ENCODE peak calls at places on chromosomes 6 and 20, in nine cellular contexts. One of them, this sample, is unnamed.

GRCh38 chr6:30683980-30684338 is 2.5 kb downstream of the PPP1R18 start:
- DNase-seq in prostate gland: no peak
- DNase-seq in activated CD8-positive, alpha-beta memory T cell treated with anti-CD3 and anti-CD28 coated beads for 1 hour: no peak
- DNase-seq in AG04450: no peak
- DNase-seq in EL: peak
- DNase-seq in mucosa of gallbladder: no peak
- DNase-seq in fibroblast of lung: no peak
- DNase-seq in cardiac fibroblast: no peak
- DNase-seq in stomach: no peak
- DNase-seq in this sample: no peak

GRCh38 chr20:11445891-11446290 is 471.8 kb upstream of the BTBD3 start:
- DNase-seq in prostate gland: no peak
- DNase-seq in activated CD8-positive, alpha-beta memory T cell treated with anti-CD3 and anti-CD28 coated beads for 1 hour: no peak
- DNase-seq in AG04450: no peak
- DNase-seq in EL: peak
- DNase-seq in mucosa of gallbladder: no peak
- DNase-seq in fibroblast of lung: no peak
- DNase-seq in cardiac fibroblast: peak
- DNase-seq in stomach: no peak
- DNase-seq in this sample: no peak

GRCh38 chr6:26389349-26389799 is 6.5 kb downstream of the BTN2A2 start:
- DNase-seq in prostate gland: no peak
- DNase-seq in activated CD8-positive, alpha-beta memory T cell treated with anti-CD3 and anti-CD28 coated beads for 1 hour: no peak
- DNase-seq in AG04450: no peak
- DNase-seq in EL: peak
- DNase-seq in mucosa of gallbladder: no peak
- DNase-seq in fibroblast of lung: no peak
- DNase-seq in cardiac fibroblast: peak
- DNase-seq in stomach: no peak
- DNase-seq in this sample: no peak

GRCh38 chr20:37262516-37262915 is 902 bp upstream of the GHRH start:
- DNase-seq in prostate gland: no peak
- DNase-seq in activated CD8-positive, alpha-beta memory T cell treated with anti-CD3 and anti-CD28 coated beads for 1 hour: no peak
- DNase-seq in AG04450: no peak
- DNase-seq in EL: no peak
- DNase-seq in mucosa of gallbladder: no peak
- DNase-seq in fibroblast of lung: no peak
- DNase-seq in cardiac fibroblast: no peak
- DNase-seq in stomach: no peak
- DNase-seq in this sample: no peak

GRCh38 chr20:62770916-62771315 is 25.4 kb upstream of the MRGBP start:
- DNase-seq in prostate gland: no peak
- DNase-seq in activated CD8-positive, alpha-beta memory T cell treated with anti-CD3 and anti-CD28 coated beads for 1 hour: no peak
- DNase-seq in AG04450: no peak
- DNase-seq in EL: no peak
- DNase-seq in mucosa of gallbladder: no peak
- DNase-seq in fibroblast of lung: no peak
- DNase-seq in cardiac fibroblast: no peak
- DNase-seq in stomach: no peak
- DNase-seq in this sample: no peak

GRCh38 chr6:136524936-136525413 is 25.2 kb downstream of the MAP7 start:
- DNase-seq in prostate gland: no peak
- DNase-seq in activated CD8-positive, alpha-beta memory T cell treated with anti-CD3 and anti-CD28 coated beads for 1 hour: no peak
- DNase-seq in AG04450: no peak
- DNase-seq in EL: no peak
- DNase-seq in mucosa of gallbladder: no peak
- DNase-seq in fibroblast of lung: no peak
- DNase-seq in cardiac fibroblast: no peak
- DNase-seq in stomach: no peak
- DNase-seq in this sample: no peak

GRCh38 chr6:160398674-160399271 is 50.6 kb downstream of the SLC22A3 start:
- DNase-seq in prostate gland: no peak
- DNase-seq in activated CD8-positive, alpha-beta memory T cell treated with anti-CD3 and anti-CD28 coated beads for 1 hour: no peak
- DNase-seq in AG04450: no peak
- DNase-seq in EL: no peak
- DNase-seq in mucosa of gallbladder: no peak
- DNase-seq in fibroblast of lung: peak
- DNase-seq in cardiac fibroblast: peak
- DNase-seq in stomach: no peak
- DNase-seq in this sample: no peak

GRCh38 chr20:37323985-37324384 is 22.0 kb upstream of the SRC start:
- DNase-seq in prostate gland: no peak
- DNase-seq in activated CD8-positive, alpha-beta memory T cell treated with anti-CD3 and anti-CD28 coated beads for 1 hour: no peak
- DNase-seq in AG04450: peak
- DNase-seq in EL: peak
- DNase-seq in mucosa of gallbladder: no peak
- DNase-seq in fibroblast of lung: peak
- DNase-seq in cardiac fibroblast: peak
- DNase-seq in stomach: no peak
- DNase-seq in this sample: peak

GRCh38 chr6:131635384-131636340 is 1.4 kb upstream of the ENPP3 start:
- DNase-seq in prostate gland: no peak
- DNase-seq in activated CD8-positive, alpha-beta memory T cell treated with anti-CD3 and anti-CD28 coated beads for 1 hour: no peak
- DNase-seq in AG04450: no peak
- DNase-seq in EL: no peak
- DNase-seq in mucosa of gallbladder: no peak
- DNase-seq in fibroblast of lung: no peak
- DNase-seq in cardiac fibroblast: no peak
- DNase-seq in stomach: no peak
- DNase-seq in this sample: no peak

GRCh38 chr20:58706150-58706892 is 13.7 kb downstream of the NPEPL1 start:
- DNase-seq in prostate gland: no peak
- DNase-seq in activated CD8-positive, alpha-beta memory T cell treated with anti-CD3 and anti-CD28 coated beads for 1 hour: no peak
- DNase-seq in AG04450: no peak
- DNase-seq in EL: no peak
- DNase-seq in mucosa of gallbladder: peak
- DNase-seq in fibroblast of lung: no peak
- DNase-seq in cardiac fibroblast: no peak
- DNase-seq in stomach: no peak
- DNase-seq in this sample: no peak

GRCh38 chr6:26199057-26199772 is 112.0 kb downstream of the HFE start:
- DNase-seq in prostate gland: peak
- DNase-seq in activated CD8-positive, alpha-beta memory T cell treated with anti-CD3 and anti-CD28 coated beads for 1 hour: no peak
- DNase-seq in AG04450: peak
- DNase-seq in EL: peak
- DNase-seq in mucosa of gallbladder: peak
- DNase-seq in fibroblast of lung: peak
- DNase-seq in cardiac fibroblast: peak
- DNase-seq in stomach: peak
- DNase-seq in this sample: peak

GRCh38 chr6:75368151-75368779 is 83.7 kb upstream of the TMEM30A start:
- DNase-seq in prostate gland: no peak
- DNase-seq in activated CD8-positive, alpha-beta memory T cell treated with anti-CD3 and anti-CD28 coated beads for 1 hour: no peak
- DNase-seq in AG04450: no peak
- DNase-seq in EL: peak
- DNase-seq in mucosa of gallbladder: no peak
- DNase-seq in fibroblast of lung: no peak
- DNase-seq in cardiac fibroblast: peak
- DNase-seq in stomach: peak
- DNase-seq in this sample: no peak

GRCh38 chr6:7238526-7238899 is 74.5 kb downstream of the SSR1 start:
- DNase-seq in prostate gland: no peak
- DNase-seq in activated CD8-positive, alpha-beta memory T cell treated with anti-CD3 and anti-CD28 coated beads for 1 hour: no peak
- DNase-seq in AG04450: no peak
- DNase-seq in EL: no peak
- DNase-seq in mucosa of gallbladder: no peak
- DNase-seq in fibroblast of lung: no peak
- DNase-seq in cardiac fibroblast: no peak
- DNase-seq in stomach: no peak
- DNase-seq in this sample: no peak

GRCh38 chr6:52310932-52311331 is 26.4 kb upstream of the MCM3 start:
- DNase-seq in prostate gland: no peak
- DNase-seq in activated CD8-positive, alpha-beta memory T cell treated with anti-CD3 and anti-CD28 coated beads for 1 hour: no peak
- DNase-seq in AG04450: no peak
- DNase-seq in EL: no peak
- DNase-seq in mucosa of gallbladder: no peak
- DNase-seq in fibroblast of lung: no peak
- DNase-seq in cardiac fibroblast: no peak
- DNase-seq in stomach: no peak
- DNase-seq in this sample: no peak

GRCh38 chr6:137657351-137657911 is 163.2 kb upstream of the OLIG3 start:
- DNase-seq in prostate gland: no peak
- DNase-seq in activated CD8-positive, alpha-beta memory T cell treated with anti-CD3 and anti-CD28 coated beads for 1 hour: no peak
- DNase-seq in AG04450: no peak
- DNase-seq in EL: no peak
- DNase-seq in mucosa of gallbladder: no peak
- DNase-seq in fibroblast of lung: no peak
- DNase-seq in cardiac fibroblast: no peak
- DNase-seq in stomach: no peak
- DNase-seq in this sample: no peak

GRCh38 chr6:100456178-100456880 is 8.4 kb downstream of the SIM1 start:
- DNase-seq in prostate gland: no peak
- DNase-seq in activated CD8-positive, alpha-beta memory T cell treated with anti-CD3 and anti-CD28 coated beads for 1 hour: no peak
- DNase-seq in AG04450: no peak
- DNase-seq in EL: peak
- DNase-seq in mucosa of gallbladder: no peak
- DNase-seq in fibroblast of lung: no peak
- DNase-seq in cardiac fibroblast: peak
- DNase-seq in stomach: no peak
- DNase-seq in this sample: no peak

GRCh38 chr6:161169060-161169459 is 104.8 kb downstream of the AGPAT4 start:
- DNase-seq in prostate gland: no peak
- DNase-seq in activated CD8-positive, alpha-beta memory T cell treated with anti-CD3 and anti-CD28 coated beads for 1 hour: no peak
- DNase-seq in AG04450: no peak
- DNase-seq in EL: no peak
- DNase-seq in mucosa of gallbladder: no peak
- DNase-seq in fibroblast of lung: peak
- DNase-seq in cardiac fibroblast: no peak
- DNase-seq in stomach: no peak
- DNase-seq in this sample: no peak

GRCh38 chr6:159232106-159232645 is 63.0 kb downstream of the FNDC1 start:
- DNase-seq in prostate gland: no peak
- DNase-seq in activated CD8-positive, alpha-beta memory T cell treated with anti-CD3 and anti-CD28 coated beads for 1 hour: no peak
- DNase-seq in AG04450: no peak
- DNase-seq in EL: no peak
- DNase-seq in mucosa of gallbladder: no peak
- DNase-seq in fibroblast of lung: no peak
- DNase-seq in cardiac fibroblast: no peak
- DNase-seq in stomach: no peak
- DNase-seq in this sample: no peak

GRCh38 chr6:43282060-43282459 is 16.0 kb upstream of the SLC22A7 start:
- DNase-seq in prostate gland: no peak
- DNase-seq in activated CD8-positive, alpha-beta memory T cell treated with anti-CD3 and anti-CD28 coated beads for 1 hour: no peak
- DNase-seq in AG04450: no peak
- DNase-seq in EL: no peak
- DNase-seq in mucosa of gallbladder: no peak
- DNase-seq in fibroblast of lung: no peak
- DNase-seq in cardiac fibroblast: no peak
- DNase-seq in stomach: no peak
- DNase-seq in this sample: no peak

GRCh38 chr6:107361568-107362270 is 97.6 kb downstream of the PDSS2 start:
- DNase-seq in prostate gland: no peak
- DNase-seq in activated CD8-positive, alpha-beta memory T cell treated with anti-CD3 and anti-CD28 coated beads for 1 hour: no peak
- DNase-seq in AG04450: peak
- DNase-seq in EL: peak
- DNase-seq in mucosa of gallbladder: no peak
- DNase-seq in fibroblast of lung: peak
- DNase-seq in cardiac fibroblast: peak
- DNase-seq in stomach: no peak
- DNase-seq in this sample: peak

GRCh38 chr20:3102575-3103368 is 18.2 kb upstream of the AVP start:
- DNase-seq in prostate gland: no peak
- DNase-seq in activated CD8-positive, alpha-beta memory T cell treated with anti-CD3 and anti-CD28 coated beads for 1 hour: no peak
- DNase-seq in AG04450: no peak
- DNase-seq in EL: no peak
- DNase-seq in mucosa of gallbladder: no peak
- DNase-seq in fibroblast of lung: no peak
- DNase-seq in cardiac fibroblast: no peak
- DNase-seq in stomach: no peak
- DNase-seq in this sample: no peak

GRCh38 chr6:44527191-44527960 is 139.9 kb downstream of the CDC5L start:
- DNase-seq in prostate gland: no peak
- DNase-seq in activated CD8-positive, alpha-beta memory T cell treated with anti-CD3 and anti-CD28 coated beads for 1 hour: no peak
- DNase-seq in AG04450: no peak
- DNase-seq in EL: no peak
- DNase-seq in mucosa of gallbladder: no peak
- DNase-seq in fibroblast of lung: no peak
- DNase-seq in cardiac fibroblast: no peak
- DNase-seq in stomach: no peak
- DNase-seq in this sample: no peak